ENCODE peak calls at places on chromosomes 5 and 9, in five cellular contexts. H is pancreas, F is PC-9, D is adrenal gland, V is GM23338. E is an unnamed sample.

GRCh38 chr5:28580616-28581015 is 1542.2 kb upstream of the CDH9 start:
- DNase-seq in H (no peak), F (no peak), D (no peak), V (no peak), E (no peak)

GRCh38 chr9:121317737-121318630 is 50.0 kb downstream of the GSN start:
- DNase-seq in H (peak; percentile 87), F (no peak), D (peak; percentile 73), V (no peak), E (no peak)

GRCh38 chr9:117703538-117703937 is 665 bp upstream of the TLR4 start:
- DNase-seq in H (no peak), F (no peak), D (no peak), V (no peak), E (peak; percentile 10)

GRCh38 chr5:82004511-82004910 is 32.7 kb downstream of the ATG10 start:
- DNase-seq in H (no peak), F (no peak), D (no peak), V (no peak), E (peak; percentile 7)

GRCh38 chr9:110257097-110257955 is 1.0 kb upstream of the TXN start:
- DNase-seq in H (no peak), F (no peak), D (peak; percentile 36), V (peak; percentile 31), E (no peak)

GRCh38 chr5:150499437-150499956 is 8.4 kb upstream of the NDST1 start:
- DNase-seq in H (no peak), F (no peak), D (no peak), V (no peak), E (no peak)

GRCh38 chr9:134301387-134302129 is 24.7 kb upstream of the RXRA start:
- DNase-seq in H (peak; percentile 34), F (no peak), D (no peak), V (no peak), E (peak; percentile 26)

GRCh38 chr5:72265032-72265903 is 54.8 kb downstream of the MRPS27 start:
- DNase-seq in H (no peak), F (no peak), D (no peak), V (no peak), E (no peak)

GRCh38 chr5:80406980-80407734 is 707 bp upstream of the ZFYVE16 start:
- DNase-seq in H (peak; percentile 20), F (peak; percentile 5), D (peak; percentile 80), V (no peak), E (no peak)

GRCh38 chr5:100823812-100824211 is 79.3 kb downstream of the ST8SIA4 start:
- DNase-seq in H (no peak), F (no peak), D (no peak), V (no peak), E (no peak)

GRCh38 chr5:121019112-121019511 is 555.0 kb downstream of the PRR16 start:
- DNase-seq in H (no peak), F (no peak), D (no peak), V (no peak), E (no peak)

GRCh38 chr5:111680737-111681413 is 76.1 kb downstream of the NREP start:
- DNase-seq in H (peak; percentile 28), F (peak; percentile 0), D (peak; percentile 78), V (no peak), E (peak; percentile 93)

GRCh38 chr5:172805018-172805683 is 28.9 kb upstream of the ERGIC1 start:
- DNase-seq in H (no peak), F (no peak), D (no peak), V (no peak), E (no peak)

GRCh38 chr5:139971202-139971725 is 71.8 kb downstream of the NRG2 start:
- DNase-seq in H (no peak), F (no peak), D (no peak), V (no peak), E (no peak)

GRCh38 chr9:2116073-2116472 is 100.9 kb downstream of the SMARCA2 start:
- DNase-seq in H (no peak), F (no peak), D (no peak), V (peak; percentile 84), E (no peak)

GRCh38 chr5:1807479-1808185 is 6.4 kb downstream of the NDUFS6 start:
- DNase-seq in H (no peak), F (no peak), D (no peak), V (no peak), E (no peak)

GRCh38 chr5:97383996-97384395 is 200.9 kb upstream of the RIOK2 start:
- DNase-seq in H (no peak), F (no peak), D (no peak), V (no peak), E (no peak)

GRCh38 chr9:79357620-79358019 is 214.1 kb upstream of the TLE4 start:
- DNase-seq in H (no peak), F (no peak), D (peak; percentile 38), V (no peak), E (no peak)

GRCh38 chr9:133127340-133127981 is 6.4 kb upstream of the RALGDS start:
- DNase-seq in H (peak; percentile 90), F (peak; percentile 94), D (no peak), V (no peak), E (no peak)

GRCh38 chr5:102638316-102638715 is 116.8 kb upstream of the PAM start:
- DNase-seq in H (no peak), F (no peak), D (no peak), V (no peak), E (no peak)

GRCh38 chr5:135535820-135536801 is at the start of gene NEUROG1:
- DNase-seq in H (no peak), F (no peak), D (no peak), V (peak; percentile 91), E (no peak)

GRCh38 chr5:107248065-107248695 is 422.6 kb downstream of the EFNA5 start:
- DNase-seq in H (peak; percentile 59), F (peak; percentile 52), D (peak; percentile 56), V (peak; percentile 81), E (no peak)

GRCh38 chr5:75156585-75156984 is 80.1 kb downstream of the ANKRD31 start:
- DNase-seq in H (no peak), F (no peak), D (no peak), V (peak; percentile 62), E (no peak)

GRCh38 chr9:21833090-21833801 is 30.8 kb downstream of the MTAP start:
- DNase-seq in H (no peak), F (no peak), D (no peak), V (no peak), E (no peak)

GRCh38 chr5:130032807-130033206 is 128.5 kb downstream of the CHSY3 start:
- DNase-seq in H (no peak), F (no peak), D (peak; percentile 62), V (no peak), E (no peak)

GRCh38 chr5:1521054-1521453 is 2.7 kb downstream of the LPCAT1 start:
- DNase-seq in H (no peak), F (no peak), D (no peak), V (no peak), E (no peak)

GRCh38 chr5:74877624-74878304 is 11.6 kb upstream of the FAM169A start:
- DNase-seq in H (no peak), F (no peak), D (no peak), V (no peak), E (no peak)

GRCh38 chr9:14347408-14348224 is 33.7 kb upstream of the NFIB start:
- DNase-seq in H (peak; percentile 39), F (peak; percentile 27), D (no peak), V (peak; percentile 76), E (no peak)

GRCh38 chr9:14344846-14345585 is 31.1 kb upstream of the NFIB start:
- DNase-seq in H (no peak), F (no peak), D (no peak), V (peak; percentile 73), E (no peak)

GRCh38 chr9:14346826-14347407 is 33.0 kb upstream of the NFIB start:
- DNase-seq in H (no peak), F (no peak), D (no peak), V (peak; percentile 54), E (no peak)

GRCh38 chr9:14345586-14346237 is 31.8 kb upstream of the NFIB start:
- DNase-seq in H (no peak), F (no peak), D (no peak), V (peak; percentile 65), E (no peak)

DNA sequence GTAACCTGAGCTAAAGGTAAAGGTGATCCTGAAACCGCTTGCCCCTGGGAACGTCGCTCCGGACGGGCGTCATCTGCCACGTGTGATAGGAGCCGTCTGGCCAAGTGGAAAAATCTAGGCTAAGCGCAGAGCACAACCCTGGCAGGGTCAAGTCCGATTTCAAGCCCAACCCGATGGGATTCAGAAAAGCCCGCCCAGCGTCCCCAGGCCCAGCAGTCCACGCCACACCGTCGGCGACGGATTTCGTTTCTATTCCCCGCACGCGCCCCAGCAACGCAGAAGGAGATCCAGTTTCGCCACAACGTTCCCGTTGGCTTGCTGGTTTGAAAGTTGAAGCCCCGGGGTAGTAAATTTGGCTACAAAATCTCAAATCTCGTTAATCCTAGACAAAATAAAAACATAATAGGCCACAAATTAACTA is 32.4 kb upstream of the NFIB start:
- DNase-seq in H (peak; percentile 38), F (no peak), D (no peak), V (peak; percentile 75), E (no peak)
- H3K4me3 ChIP-seq in H (no peak overlapping the region), F (no peak overlapping the region), D (peak overlapping the region; percentile 40), V (peak overlapping the region; percentile 88), E (no peak overlapping the region)

GRCh38 chr5:153969563-153969895 is 69.2 kb downstream of the FAM114A2 start:
- DNase-seq in H (no peak), F (no peak), D (no peak), V (no peak), E (no peak)

GRCh38 chr5:153964201-153965101 is 74.3 kb downstream of the FAM114A2 start:
- DNase-seq in H (no peak), F (no peak), D (no peak), V (peak; percentile 22), E (no peak)

GRCh38 chr5:153960269-153961215 is 78.2 kb downstream of the FAM114A2 start:
- DNase-seq in H (no peak), F (no peak), D (no peak), V (peak; percentile 22), E (no peak)

GRCh38 chr5:153968761-153969562 is 69.7 kb downstream of the FAM114A2 start:
- DNase-seq in H (no peak), F (no peak), D (no peak), V (no peak), E (no peak)

GRCh38 chr5:153965102-153965645 is 73.5 kb downstream of the FAM114A2 start:
- DNase-seq in H (peak; percentile 33), F (peak; percentile 51), D (peak; percentile 71), V (peak; percentile 84), E (no peak)
- TF ChIP-seq CTCF in H (peak; percentile 20), F (peak; percentile 95), D (peak; percentile 82), V (peak; percentile 98), E (peak; percentile 94)

GRCh38 chr5:66168226-66168625 is 24.1 kb downstream of the SREK1 start:
- DNase-seq in H (no peak), F (no peak), D (no peak), V (no peak), E (no peak)
- H3K36me3 ChIP-seq in H (peaks cover 5% of the 10 kb centered on the region), F (peaks cover 31% of the 10 kb centered on the region), D (peaks cover 46% of the 10 kb centered on the region), V (peaks cover 13% of the 10 kb centered on the region), E (no peaks in the 10 kb centered on the region)

GRCh38 chr9:4138180-4138579 is 161.7 kb downstream of the GLIS3 start:
- DNase-seq in H (no peak), F (no peak), D (no peak), V (no peak), E (no peak)
- H3K4me3 ChIP-seq in H (no peak overlapping the region), F (peak overlapping the region; percentile 10), D (no peak overlapping the region), V (no peak overlapping the region), E (no peak overlapping the region)